ENCODE peak calls at places on chromosomes 11 and 22, in five cellular contexts. One of them, this sample, is unnamed.

GRCh38 chr22:46454910-46455269 is 82.5 kb downstream of the CELSR1 start:
- DNase-seq in WTC11: no peak
- DNase-seq in heart left ventricle: no peak
- DNase-seq in GM23338: no peak
- DNase-seq in activated naive CD8-positive, alpha-beta T cell treated with anti-CD3 and anti-CD28 coated beads for 36 hours: no peak
- DNase-seq in this sample: no peak

GRCh38 chr11:17021550-17021949 is 7.3 kb upstream of the PLEKHA7 start:
- DNase-seq in GM23338: peak; percentile 65
- DNase-seq in WTC11: peak; percentile 20
- DNase-seq in activated naive CD8-positive, alpha-beta T cell treated with anti-CD3 and anti-CD28 coated beads for 36 hours: no peak
- DNase-seq in heart left ventricle: no peak
- DNase-seq in this sample: no peak

GRCh38 chr22:46410291-46410808 is 74.8 kb downstream of the TRMU start:
- DNase-seq in heart left ventricle: no peak
- DNase-seq in WTC11: no peak
- DNase-seq in GM23338: no peak
- DNase-seq in activated naive CD8-positive, alpha-beta T cell treated with anti-CD3 and anti-CD28 coated beads for 36 hours: no peak
- DNase-seq in this sample: no peak

GRCh38 chr22:27588273-27588672 is 213.3 kb downstream of the MN1 start:
- DNase-seq in WTC11: no peak
- DNase-seq in activated naive CD8-positive, alpha-beta T cell treated with anti-CD3 and anti-CD28 coated beads for 36 hours: no peak
- DNase-seq in heart left ventricle: no peak
- DNase-seq in GM23338: no peak
- DNase-seq in this sample: no peak

GRCh38 chr11:1437500-1437899 is 47.8 kb downstream of the BRSK2 start:
- DNase-seq in activated naive CD8-positive, alpha-beta T cell treated with anti-CD3 and anti-CD28 coated beads for 36 hours: no peak
- DNase-seq in heart left ventricle: no peak
- DNase-seq in WTC11: no peak
- DNase-seq in GM23338: no peak
- DNase-seq in this sample: no peak

GRCh38 chr11:65487467-65488272 is 11.2 kb upstream of the MALAT1 start:
- DNase-seq in activated naive CD8-positive, alpha-beta T cell treated with anti-CD3 and anti-CD28 coated beads for 36 hours: no peak
- DNase-seq in WTC11: peak; percentile 96
- DNase-seq in heart left ventricle: peak; percentile 95
- DNase-seq in GM23338: peak; percentile 100
- DNase-seq in this sample: peak; percentile 100

GRCh38 chr22:19382240-19382639 is 49.3 kb downstream of the HIRA start:
- DNase-seq in heart left ventricle: no peak
- DNase-seq in GM23338: no peak
- DNase-seq in activated naive CD8-positive, alpha-beta T cell treated with anti-CD3 and anti-CD28 coated beads for 36 hours: no peak
- DNase-seq in WTC11: no peak
- DNase-seq in this sample: no peak

GRCh38 chr11:2411446-2412305 is 11.1 kb downstream of the TSSC4 start:
- DNase-seq in heart left ventricle: no peak
- DNase-seq in GM23338: no peak
- DNase-seq in WTC11: no peak
- DNase-seq in activated naive CD8-positive, alpha-beta T cell treated with anti-CD3 and anti-CD28 coated beads for 36 hours: no peak
- DNase-seq in this sample: no peak

This sample was measured in lung microvascular endothelial cell.